ENCODE peak calls at places on chromosome 3, in nine cellular contexts. One of them, this sample, is unnamed.
A peak's percentile ranks its signal among the peaks of the same experiment; 100 is the strongest.

GRCh38 chr3:133893683-133894333 is 1.9 kb downstream of the RAB6B start:
- DNase-seq in anterior cingulate cortex: no peak
- DNase-seq in omental fat pad: no peak
- DNase-seq in globus pallidus: no peak
- DNase-seq in left ventricle myocardium superior: no peak
- DNase-seq in foreskin keratinocyte: no peak
- DNase-seq in OCI-LY7: no peak
- DNase-seq in NCI-H526: no peak
- DNase-seq in IMR-90: no peak
- DNase-seq in this sample: no peak

GRCh38 chr3:160941885-160942494 is 163.2 kb downstream of the B3GALNT1 start:
- DNase-seq in globus pallidus: peak; percentile 71
- DNase-seq in OCI-LY7: peak; percentile 64
- DNase-seq in omental fat pad: peak; percentile 94
- DNase-seq in foreskin keratinocyte: peak; percentile 49
- DNase-seq in IMR-90: peak; percentile 61
- DNase-seq in anterior cingulate cortex: no peak
- DNase-seq in NCI-H526: no peak
- DNase-seq in left ventricle myocardium superior: no peak
- DNase-seq in this sample: peak; percentile 76

GRCh38 chr3:65689436-65689835 is 349.3 kb downstream of the MAGI1 start:
- DNase-seq in IMR-90: no peak
- DNase-seq in NCI-H526: no peak
- DNase-seq in left ventricle myocardium superior: no peak
- DNase-seq in OCI-LY7: no peak
- DNase-seq in foreskin keratinocyte: no peak
- DNase-seq in omental fat pad: no peak
- DNase-seq in globus pallidus: no peak
- DNase-seq in anterior cingulate cortex: no peak
- DNase-seq in this sample: no peak

GRCh38 chr3:72041531-72041930 is 256.6 kb upstream of the PROK2 start:
- DNase-seq in OCI-LY7: no peak
- DNase-seq in anterior cingulate cortex: peak; percentile 50
- DNase-seq in NCI-H526: no peak
- DNase-seq in IMR-90: no peak
- DNase-seq in globus pallidus: peak; percentile 73
- DNase-seq in left ventricle myocardium superior: peak; percentile 28
- DNase-seq in omental fat pad: no peak
- DNase-seq in foreskin keratinocyte: no peak
- DNase-seq in this sample: no peak

GRCh38 chr3:46857485-46858341 is 5.5 kb downstream of the MYL3 start:
- DNase-seq in globus pallidus: no peak
- DNase-seq in foreskin keratinocyte: no peak
- DNase-seq in OCI-LY7: no peak
- DNase-seq in NCI-H526: no peak
- DNase-seq in left ventricle myocardium superior: peak; percentile 23
- DNase-seq in IMR-90: no peak
- DNase-seq in anterior cingulate cortex: no peak
- DNase-seq in omental fat pad: no peak
- DNase-seq in this sample: no peak

GRCh38 chr3:46811615-46812236 is 51.5 kb downstream of the MYL3 start:
- DNase-seq in NCI-H526: peak; percentile 24
- DNase-seq in foreskin keratinocyte: no peak
- DNase-seq in IMR-90: no peak
- DNase-seq in OCI-LY7: no peak
- DNase-seq in globus pallidus: no peak
- DNase-seq in anterior cingulate cortex: no peak
- DNase-seq in left ventricle myocardium superior: no peak
- DNase-seq in omental fat pad: no peak
- DNase-seq in this sample: no peak

GRCh38 chr3:16174976-16175901 is 759 bp downstream of the GALNT15 start:
- DNase-seq in foreskin keratinocyte: no peak
- DNase-seq in anterior cingulate cortex: peak; percentile 50
- DNase-seq in OCI-LY7: no peak
- DNase-seq in NCI-H526: no peak
- DNase-seq in IMR-90: no peak
- DNase-seq in left ventricle myocardium superior: no peak
- DNase-seq in globus pallidus: peak; percentile 71
- DNase-seq in omental fat pad: no peak
- DNase-seq in this sample: no peak

GRCh38 chr3:39148116-39149058 is 5.0 kb downstream of the CSRNP1 start:
- DNase-seq in left ventricle myocardium superior: no peak
- DNase-seq in anterior cingulate cortex: no peak
- DNase-seq in IMR-90: peak; percentile 75
- DNase-seq in foreskin keratinocyte: no peak
- DNase-seq in globus pallidus: no peak
- DNase-seq in NCI-H526: no peak
- DNase-seq in omental fat pad: no peak
- DNase-seq in OCI-LY7: peak; percentile 73
- DNase-seq in this sample: peak; percentile 82

GRCh38 chr3:106839576-106840280 is 537.5 kb upstream of the CCDC54 start:
- DNase-seq in omental fat pad: no peak
- DNase-seq in IMR-90: peak; percentile 42
- DNase-seq in NCI-H526: no peak
- DNase-seq in globus pallidus: no peak
- DNase-seq in left ventricle myocardium superior: no peak
- DNase-seq in anterior cingulate cortex: no peak
- DNase-seq in foreskin keratinocyte: no peak
- DNase-seq in OCI-LY7: no peak
- DNase-seq in this sample: peak; percentile 14

GRCh38 chr3:186965141-186965879 is 35.0 kb downstream of the ST6GAL1 start:
- DNase-seq in NCI-H526: no peak
- DNase-seq in foreskin keratinocyte: no peak
- DNase-seq in OCI-LY7: no peak
- DNase-seq in anterior cingulate cortex: no peak
- DNase-seq in IMR-90: peak; percentile 24
- DNase-seq in omental fat pad: no peak
- DNase-seq in left ventricle myocardium superior: no peak
- DNase-seq in globus pallidus: no peak
- DNase-seq in this sample: no peak

GRCh38 chr3:26198609-26199008 is 408.7 kb downstream of the OXSM start:
- DNase-seq in left ventricle myocardium superior: no peak
- DNase-seq in anterior cingulate cortex: no peak
- DNase-seq in OCI-LY7: no peak
- DNase-seq in globus pallidus: no peak
- DNase-seq in foreskin keratinocyte: no peak
- DNase-seq in NCI-H526: no peak
- DNase-seq in omental fat pad: no peak
- DNase-seq in IMR-90: no peak
- DNase-seq in this sample: no peak

GRCh38 chr3:61030469-61031035 is 220.7 kb downstream of the FHIT start:
- DNase-seq in IMR-90: no peak
- DNase-seq in globus pallidus: no peak
- DNase-seq in OCI-LY7: no peak
- DNase-seq in foreskin keratinocyte: peak; percentile 42
- DNase-seq in omental fat pad: no peak
- DNase-seq in left ventricle myocardium superior: no peak
- DNase-seq in anterior cingulate cortex: no peak
- DNase-seq in NCI-H526: no peak
- DNase-seq in this sample: peak; percentile 56

GRCh38 chr3:42749753-42750231 is 23.3 kb downstream of the CCDC13 start:
- DNase-seq in omental fat pad: no peak
- DNase-seq in OCI-LY7: peak; percentile 6
- DNase-seq in left ventricle myocardium superior: no peak
- DNase-seq in globus pallidus: no peak
- DNase-seq in foreskin keratinocyte: peak; percentile 22
- DNase-seq in NCI-H526: no peak
- DNase-seq in anterior cingulate cortex: no peak
- DNase-seq in IMR-90: no peak
- DNase-seq in this sample: peak; percentile 64

GRCh38 chr3:51673802-51674654 is 3.0 kb downstream of the TEX264 start:
- DNase-seq in foreskin keratinocyte: no peak
- DNase-seq in IMR-90: no peak
- DNase-seq in omental fat pad: peak; percentile 19
- DNase-seq in globus pallidus: no peak
- DNase-seq in left ventricle myocardium superior: no peak
- DNase-seq in OCI-LY7: no peak
- DNase-seq in NCI-H526: no peak
- DNase-seq in anterior cingulate cortex: no peak
- DNase-seq in this sample: peak; percentile 50

GRCh38 chr3:7779331-7779730 is 722.3 kb upstream of the LMCD1 start:
- DNase-seq in anterior cingulate cortex: no peak
- DNase-seq in OCI-LY7: no peak
- DNase-seq in IMR-90: no peak
- DNase-seq in NCI-H526: no peak
- DNase-seq in omental fat pad: no peak
- DNase-seq in globus pallidus: no peak
- DNase-seq in foreskin keratinocyte: no peak
- DNase-seq in left ventricle myocardium superior: no peak
- DNase-seq in this sample: peak; percentile 59

GRCh38 chr3:197847866-197848401 is 56.9 kb downstream of the LRCH3 start:
- DNase-seq in IMR-90: peak; percentile 42
- DNase-seq in OCI-LY7: peak; percentile 77
- DNase-seq in anterior cingulate cortex: no peak
- DNase-seq in left ventricle myocardium superior: no peak
- DNase-seq in NCI-H526: peak; percentile 15
- DNase-seq in globus pallidus: peak; percentile 46
- DNase-seq in foreskin keratinocyte: no peak
- DNase-seq in omental fat pad: no peak
- DNase-seq in this sample: peak; percentile 9

GRCh38 chr3:169591159-169591951 is 72.2 kb downstream of the MECOM start:
- DNase-seq in anterior cingulate cortex: no peak
- DNase-seq in OCI-LY7: no peak
- DNase-seq in left ventricle myocardium superior: no peak
- DNase-seq in foreskin keratinocyte: no peak
- DNase-seq in IMR-90: no peak
- DNase-seq in globus pallidus: no peak
- DNase-seq in NCI-H526: no peak
- DNase-seq in omental fat pad: no peak
- DNase-seq in this sample: no peak

GRCh38 chr3:45950686-45951600 is 7.7 kb downstream of the CXCR6 start:
- DNase-seq in anterior cingulate cortex: no peak
- DNase-seq in globus pallidus: no peak
- DNase-seq in left ventricle myocardium superior: no peak
- DNase-seq in foreskin keratinocyte: no peak
- DNase-seq in IMR-90: no peak
- DNase-seq in NCI-H526: no peak
- DNase-seq in omental fat pad: no peak
- DNase-seq in OCI-LY7: no peak
- DNase-seq in this sample: no peak

GRCh38 chr3:124246949-124247348 is 255.0 kb upstream of the ROPN1 start:
- DNase-seq in globus pallidus: no peak
- DNase-seq in foreskin keratinocyte: peak; percentile 26
- DNase-seq in NCI-H526: no peak
- DNase-seq in anterior cingulate cortex: no peak
- DNase-seq in IMR-90: peak; percentile 25
- DNase-seq in left ventricle myocardium superior: no peak
- DNase-seq in OCI-LY7: peak; percentile 7
- DNase-seq in omental fat pad: no peak
- DNase-seq in this sample: peak; percentile 38

GRCh38 chr3:112074616-112075497 is 11.3 kb upstream of the C3orf52 start:
- DNase-seq in NCI-H526: peak; percentile 53
- DNase-seq in OCI-LY7: no peak
- DNase-seq in foreskin keratinocyte: peak; percentile 100
- DNase-seq in IMR-90: peak; percentile 97
- DNase-seq in anterior cingulate cortex: no peak
- DNase-seq in omental fat pad: no peak
- DNase-seq in globus pallidus: no peak
- DNase-seq in left ventricle myocardium superior: no peak
- DNase-seq in this sample: peak; percentile 99

GRCh38 chr3:14784087-14784596 is 34.6 kb upstream of the FGD5 start:
- DNase-seq in left ventricle myocardium superior: no peak
- DNase-seq in globus pallidus: no peak
- DNase-seq in anterior cingulate cortex: no peak
- DNase-seq in foreskin keratinocyte: no peak
- DNase-seq in omental fat pad: peak; percentile 21
- DNase-seq in NCI-H526: peak; percentile 8
- DNase-seq in OCI-LY7: no peak
- DNase-seq in IMR-90: no peak
- DNase-seq in this sample: no peak

GRCh38 chr3:46829699-46830208 is 33.5 kb downstream of the MYL3 start:
- DNase-seq in globus pallidus: no peak
- DNase-seq in NCI-H526: no peak
- DNase-seq in foreskin keratinocyte: no peak
- DNase-seq in omental fat pad: no peak
- DNase-seq in anterior cingulate cortex: no peak
- DNase-seq in IMR-90: no peak
- DNase-seq in OCI-LY7: no peak
- DNase-seq in left ventricle myocardium superior: no peak
- DNase-seq in this sample: no peak

GRCh38 chr3:87350367-87351199 is 74.2 kb upstream of the POU1F1 start:
- DNase-seq in OCI-LY7: peak; percentile 64
- DNase-seq in globus pallidus: peak; percentile 39
- DNase-seq in left ventricle myocardium superior: no peak
- DNase-seq in omental fat pad: no peak
- DNase-seq in IMR-90: peak; percentile 47
- DNase-seq in anterior cingulate cortex: no peak
- DNase-seq in foreskin keratinocyte: peak; percentile 30
- DNase-seq in NCI-H526: no peak
- DNase-seq in this sample: peak; percentile 52

GRCh38 chr3:27939510-27939909 is 217.4 kb upstream of the EOMES start:
- DNase-seq in IMR-90: no peak
- DNase-seq in OCI-LY7: no peak
- DNase-seq in anterior cingulate cortex: no peak
- DNase-seq in omental fat pad: no peak
- DNase-seq in globus pallidus: no peak
- DNase-seq in left ventricle myocardium superior: no peak
- DNase-seq in NCI-H526: no peak
- DNase-seq in foreskin keratinocyte: peak; percentile 21
- DNase-seq in this sample: no peak

GRCh38 chr3:106088270-106088669 is 219.5 kb upstream of the CBLB start:
- DNase-seq in IMR-90: peak; percentile 24
- DNase-seq in NCI-H526: no peak
- DNase-seq in globus pallidus: no peak
- DNase-seq in left ventricle myocardium superior: no peak
- DNase-seq in foreskin keratinocyte: no peak
- DNase-seq in OCI-LY7: no peak
- DNase-seq in omental fat pad: no peak
- DNase-seq in anterior cingulate cortex: no peak
- DNase-seq in this sample: peak; percentile 17

GRCh38 chr3:159872374-159873109 is 116.1 kb upstream of the IL12A start:
- DNase-seq in NCI-H526: no peak
- DNase-seq in OCI-LY7: no peak
- DNase-seq in omental fat pad: no peak
- DNase-seq in left ventricle myocardium superior: no peak
- DNase-seq in anterior cingulate cortex: no peak
- DNase-seq in IMR-90: peak; percentile 95
- DNase-seq in foreskin keratinocyte: peak; percentile 96
- DNase-seq in globus pallidus: no peak
- DNase-seq in this sample: peak; percentile 80

GRCh38 chr3:65245133-65246076 is 557.6 kb upstream of the ADAMTS9 start:
- DNase-seq in foreskin keratinocyte: peak; percentile 33
- DNase-seq in OCI-LY7: no peak
- DNase-seq in globus pallidus: no peak
- DNase-seq in omental fat pad: no peak
- DNase-seq in left ventricle myocardium superior: no peak
- DNase-seq in NCI-H526: no peak
- DNase-seq in IMR-90: peak; percentile 1
- DNase-seq in anterior cingulate cortex: no peak
- DNase-seq in this sample: peak; percentile 36

GRCh38 chr3:3734881-3735280 is 64.3 kb upstream of the LRRN1 start:
- DNase-seq in NCI-H526: no peak
- DNase-seq in IMR-90: no peak
- DNase-seq in anterior cingulate cortex: no peak
- DNase-seq in omental fat pad: no peak
- DNase-seq in foreskin keratinocyte: no peak
- DNase-seq in left ventricle myocardium superior: no peak
- DNase-seq in OCI-LY7: no peak
- DNase-seq in globus pallidus: no peak
- DNase-seq in this sample: no peak

GRCh38 chr3:16392733-16393132 is 120.8 kb downstream of the RFTN1 start:
- DNase-seq in globus pallidus: no peak
- DNase-seq in foreskin keratinocyte: no peak
- DNase-seq in omental fat pad: no peak
- DNase-seq in OCI-LY7: no peak
- DNase-seq in NCI-H526: no peak
- DNase-seq in anterior cingulate cortex: no peak
- DNase-seq in IMR-90: peak; percentile 80
- DNase-seq in left ventricle myocardium superior: no peak
- DNase-seq in this sample: no peak

GRCh38 chr3:13879102-13879945 is 547 bp downstream of the WNT7A start:
- DNase-seq in OCI-LY7: no peak
- DNase-seq in left ventricle myocardium superior: no peak
- DNase-seq in omental fat pad: no peak
- DNase-seq in NCI-H526: no peak
- DNase-seq in IMR-90: no peak
- DNase-seq in anterior cingulate cortex: no peak
- DNase-seq in foreskin keratinocyte: peak; percentile 44
- DNase-seq in globus pallidus: no peak
- DNase-seq in this sample: no peak

GRCh38 chr3:128297401-128298138 is 144.3 kb downstream of the EEFSEC start:
- DNase-seq in foreskin keratinocyte: peak; percentile 63
- DNase-seq in IMR-90: peak; percentile 21
- DNase-seq in omental fat pad: no peak
- DNase-seq in anterior cingulate cortex: no peak
- DNase-seq in OCI-LY7: no peak
- DNase-seq in globus pallidus: no peak
- DNase-seq in NCI-H526: no peak
- DNase-seq in left ventricle myocardium superior: peak; percentile 57
- DNase-seq in this sample: peak; percentile 64